ENCODE peak calls at places on chromosome 1, in four cellular contexts. One of them, this sample, is unnamed. For H3K4me1, the result is how much of the 10 kb centered on the place peaks cover.

GRCh38 chr1:183021405-183022201 is 1.6 kb upstream of the LAMC1 start:
- ATAC-seq in upper lobe of left lung: no peak
- ATAC-seq in HepG2: no peak
- ATAC-seq in A549: no peak
- ATAC-seq in this sample: no peak

GRCh38 chr1:219837274-219837993 is 90.9 kb downstream of the SLC30A10 start:
- ATAC-seq in upper lobe of left lung: no peak
- ATAC-seq in HepG2: peak
- ATAC-seq in A549: peak
- ATAC-seq in this sample: no peak

GRCh38 chr1:198678901-198679329 is 40.1 kb downstream of the PTPRC start:
- ATAC-seq in upper lobe of left lung: no peak
- ATAC-seq in HepG2: no peak
- ATAC-seq in A549: no peak
- ATAC-seq in this sample: no peak

GRCh38 chr1:198605426-198605825 is 33.4 kb upstream of the PTPRC start:
- ATAC-seq in upper lobe of left lung: no peak
- ATAC-seq in HepG2: no peak
- ATAC-seq in A549: no peak
- ATAC-seq in this sample: no peak

GRCh38 chr1:219792337-219793021 is 135.9 kb downstream of the SLC30A10 start:
- ATAC-seq in upper lobe of left lung: no peak
- ATAC-seq in HepG2: no peak
- ATAC-seq in A549: no peak
- ATAC-seq in this sample: no peak

GRCh38 chr1:158002022-158002629 is 8.7 kb downstream of the KIRREL1 start:
- ATAC-seq in upper lobe of left lung: no peak
- ATAC-seq in HepG2: no peak
- ATAC-seq in A549: peak
- ATAC-seq in this sample: peak

GRCh38 chr1:91583326-91583755 is 82.7 kb downstream of the CDC7 start:
- ATAC-seq in upper lobe of left lung: no peak
- ATAC-seq in HepG2: no peak
- ATAC-seq in A549: no peak
- ATAC-seq in this sample: no peak

GRCh38 chr1:13730301-13730700 is 30.3 kb downstream of the PRDM2 start:
- ATAC-seq in upper lobe of left lung: no peak
- ATAC-seq in HepG2: no peak
- ATAC-seq in A549: no peak
- ATAC-seq in this sample: no peak

GRCh38 chr1:228379165-228379460 is 27.5 kb downstream of the TRIM11 start:
- ATAC-seq in upper lobe of left lung: no peak
- ATAC-seq in HepG2: no peak
- ATAC-seq in A549: no peak
- ATAC-seq in this sample: no peak

GRCh38 chr1:28196330-28196729 is 19.8 kb upstream of the PTAFR start:
- ATAC-seq in upper lobe of left lung: no peak
- ATAC-seq in HepG2: no peak
- ATAC-seq in A549: no peak
- ATAC-seq in this sample: no peak

GRCh38 chr1:30787856-30788495 is 30.4 kb upstream of the LAPTM5 start:
- ATAC-seq in upper lobe of left lung: no peak
- ATAC-seq in HepG2: no peak
- ATAC-seq in A549: no peak
- ATAC-seq in this sample: no peak

GRCh38 chr1:7745783-7746182 is 25.3 kb upstream of the VAMP3 start:
- ATAC-seq in upper lobe of left lung: no peak
- ATAC-seq in HepG2: no peak
- ATAC-seq in A549: no peak
- ATAC-seq in this sample: no peak

GRCh38 chr1:171772312-171772711 is 9.1 kb upstream of the METTL13 start:
- ATAC-seq in upper lobe of left lung: no peak
- ATAC-seq in HepG2: no peak
- ATAC-seq in A549: no peak
- ATAC-seq in this sample: no peak

GRCh38 chr1:162145966-162146696 is 76.6 kb downstream of the NOS1AP start:
- ATAC-seq in upper lobe of left lung: no peak
- ATAC-seq in HepG2: peak
- ATAC-seq in A549: no peak
- ATAC-seq in this sample: no peak

GRCh38 chr1:34407140-34407539 is 230.4 kb downstream of the C1orf94 start:
- ATAC-seq in upper lobe of left lung: peak
- ATAC-seq in HepG2: no peak
- ATAC-seq in A549: peak
- ATAC-seq in this sample: peak

GRCh38 chr1:29256395-29256794 is 20.1 kb downstream of the PTPRU start:
- ATAC-seq in upper lobe of left lung: no peak
- ATAC-seq in HepG2: peak
- ATAC-seq in A549: peak
- ATAC-seq in this sample: no peak

GRCh38 chr1:41618066-41618825 is 133.8 kb upstream of the EDN2 start:
- ATAC-seq in upper lobe of left lung: peak
- ATAC-seq in HepG2: no peak
- ATAC-seq in A549: no peak
- ATAC-seq in this sample: peak

GRCh38 chr1:45854724-45855123 is 51.3 kb downstream of the MAST2 start:
- ATAC-seq in upper lobe of left lung: no peak
- ATAC-seq in HepG2: peak
- ATAC-seq in A549: no peak
- ATAC-seq in this sample: no peak

GRCh38 chr1:114780344-114781226 is at the start of gene SIKE1:
- ATAC-seq in upper lobe of left lung: peak
- ATAC-seq in HepG2: peak
- ATAC-seq in A549: peak
- ATAC-seq in this sample: peak

GRCh38 chr1:41418868-41419583 is 57.8 kb downstream of the FOXO6 start:
- ATAC-seq in upper lobe of left lung: peak
- ATAC-seq in HepG2: peak
- ATAC-seq in A549: peak
- ATAC-seq in this sample: peak

GRCh38 chr1:203527013-203527412 is 33.1 kb downstream of the OPTC start:
- ATAC-seq in upper lobe of left lung: no peak
- ATAC-seq in HepG2: no peak
- ATAC-seq in A549: no peak
- ATAC-seq in this sample: no peak

GRCh38 chr1:202291961-202292712 is 49.6 kb downstream of the UBE2T start:
- ATAC-seq in upper lobe of left lung: no peak
- ATAC-seq in HepG2: no peak
- ATAC-seq in A549: peak
- ATAC-seq in this sample: no peak

GRCh38 chr1:30360281-30360680 is 363.1 kb downstream of the MATN1 start:
- ATAC-seq in upper lobe of left lung: no peak
- ATAC-seq in HepG2: no peak
- ATAC-seq in A549: no peak
- ATAC-seq in this sample: no peak

GRCh38 chr1:212401838-212402582 is 12.7 kb downstream of the PACC1 start:
- ATAC-seq in upper lobe of left lung: no peak
- ATAC-seq in HepG2: no peak
- ATAC-seq in A549: no peak
- ATAC-seq in this sample: no peak

GRCh38 chr1:169574336-169574735 is 11.9 kb downstream of the F5 start:
- ATAC-seq in upper lobe of left lung: no peak
- ATAC-seq in HepG2: no peak
- ATAC-seq in A549: no peak
- ATAC-seq in this sample: no peak

GRCh38 chr1:178352790-178353416 is 143.9 kb downstream of the CLEC20A start:
- ATAC-seq in upper lobe of left lung: peak
- ATAC-seq in HepG2: no peak
- ATAC-seq in A549: no peak
- ATAC-seq in this sample: no peak

GRCh38 chr1:64082459-64082858 is 121.0 kb upstream of the UBE2U start:
- ATAC-seq in upper lobe of left lung: no peak
- ATAC-seq in HepG2: no peak
- ATAC-seq in A549: peak
- ATAC-seq in this sample: no peak

GRCh38 chr1:216892581-216892980 is 169.4 kb upstream of the ESRRG start:
- ATAC-seq in upper lobe of left lung: no peak
- ATAC-seq in HepG2: no peak
- ATAC-seq in A549: no peak
- ATAC-seq in this sample: no peak

GRCh38 chr1:24540906-24541710 is 14.8 kb upstream of the NCMAP start:
- ATAC-seq in upper lobe of left lung: peak
- ATAC-seq in HepG2: peak
- ATAC-seq in A549: peak
- ATAC-seq in this sample: no peak

GRCh38 chr1:170790651-170791071 is 126.7 kb downstream of the PRRX1 start:
- ATAC-seq in upper lobe of left lung: no peak
- ATAC-seq in HepG2: no peak
- ATAC-seq in A549: no peak
- ATAC-seq in this sample: no peak

GRCh38 chr1:10046356-10047085 is 13.8 kb downstream of the UBE4B start:
- ATAC-seq in upper lobe of left lung: peak
- ATAC-seq in HepG2: no peak
- ATAC-seq in A549: peak
- ATAC-seq in this sample: peak

GRCh38 chr1:14543191-14543849 is 55.2 kb upstream of the KAZN start:
- ATAC-seq in upper lobe of left lung: no peak
- ATAC-seq in HepG2: no peak
- ATAC-seq in A549: no peak
- ATAC-seq in this sample: no peak

DNA sequence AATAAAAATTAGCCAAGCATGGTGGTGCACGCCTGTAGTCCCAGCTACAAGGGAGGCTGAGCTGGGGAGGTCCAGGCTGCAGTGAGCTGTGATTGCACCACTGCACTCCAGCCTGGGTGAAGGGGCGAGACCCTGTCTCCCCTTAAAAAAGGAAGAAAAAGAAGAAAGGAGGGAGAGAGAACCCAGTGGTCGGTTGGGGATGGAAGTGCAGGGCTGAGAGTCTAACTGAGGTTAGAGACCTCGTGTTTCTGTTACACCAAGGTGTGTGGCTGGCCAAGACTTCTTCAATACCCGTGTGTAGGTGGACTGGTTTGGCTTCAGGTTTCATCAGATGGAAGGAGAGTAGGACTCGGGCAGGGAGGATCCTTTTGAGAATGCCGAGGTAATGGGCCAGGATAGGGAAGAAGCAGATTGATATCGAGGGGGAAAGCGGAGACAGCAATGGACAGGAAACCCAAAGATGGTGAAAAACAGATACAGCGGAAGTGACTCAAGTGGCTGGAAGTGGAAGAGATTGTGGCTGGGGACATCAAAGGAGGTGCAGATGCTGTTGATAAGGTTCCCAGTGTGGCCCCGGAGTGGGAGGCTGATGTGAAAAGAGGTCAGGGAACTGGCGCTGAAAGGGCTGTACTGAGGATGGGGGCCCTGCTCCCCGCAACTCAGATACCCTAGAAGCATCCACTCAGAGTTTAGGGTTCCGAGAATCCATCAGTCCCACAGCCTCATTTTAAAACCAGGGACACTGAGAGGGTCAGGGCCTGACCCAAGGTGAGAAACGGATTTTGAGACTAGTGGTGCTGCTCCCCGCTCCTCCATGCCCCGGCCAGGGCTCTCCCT is 681 bp upstream of the UBXN10 start:
- ATAC-seq in upper lobe of left lung: no peak
- ATAC-seq in HepG2: peak
- ATAC-seq in A549: no peak
- ATAC-seq in this sample: peak
- H3K4me3 ChIP-seq in upper lobe of left lung: peak
- H3K4me3 ChIP-seq in HepG2: no peak
- H3K4me3 ChIP-seq in A549: no peak
- H3K4me3 ChIP-seq in this sample: peak

GRCh38 chr1:208004851-208005250 is 93.9 kb upstream of the CD34 start:
- ATAC-seq in upper lobe of left lung: no peak
- ATAC-seq in HepG2: no peak
- ATAC-seq in A549: no peak
- ATAC-seq in this sample: no peak
- H3K4me1 ChIP-seq in upper lobe of left lung: under half
- H3K4me1 ChIP-seq in HepG2: under half
- H3K4me1 ChIP-seq in A549: under half
- H3K4me1 ChIP-seq in this sample: under half

DNA sequence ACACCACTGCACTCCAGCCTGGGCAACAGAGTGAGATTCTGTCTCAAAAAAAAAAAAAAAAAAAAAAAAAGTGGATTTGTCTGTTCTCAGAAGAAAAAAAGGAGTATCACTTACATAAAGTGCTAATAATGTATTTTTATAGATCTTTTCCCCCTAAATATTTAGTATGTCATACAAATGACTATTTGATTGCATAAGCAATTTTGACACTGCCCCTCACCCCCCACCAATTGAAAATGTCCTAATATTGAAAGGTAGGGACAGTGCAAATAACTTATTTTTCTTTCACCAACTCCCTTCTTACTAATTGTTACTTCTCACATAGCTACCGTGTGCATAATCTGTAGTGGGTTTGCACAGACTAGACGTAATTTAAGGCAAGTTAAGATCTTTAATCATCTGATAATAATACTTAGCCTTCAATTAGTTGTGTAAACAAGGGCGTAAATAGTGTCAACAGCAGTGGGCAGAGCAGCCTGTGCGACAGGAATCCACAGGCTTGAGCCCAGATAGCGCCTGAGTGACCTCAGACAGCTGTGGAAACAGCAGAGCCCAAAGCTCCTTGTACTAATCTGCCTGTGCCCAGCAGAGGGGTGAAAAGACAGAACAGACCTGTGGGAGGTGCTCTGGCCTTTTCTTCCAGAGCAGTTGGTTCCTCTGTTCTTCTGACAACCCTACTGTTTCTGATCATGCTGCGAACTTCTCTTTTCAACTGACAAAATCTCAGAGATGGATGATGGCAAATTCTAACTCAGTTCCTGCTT is 4.5 kb upstream of the IER5 start:
- ATAC-seq in upper lobe of left lung: peak
- ATAC-seq in HepG2: peak
- ATAC-seq in A549: peak
- ATAC-seq in this sample: no peak
- TF ChIP-seq EP300 in upper lobe of left lung: no peak
- TF ChIP-seq EP300 in HepG2: no peak
- TF ChIP-seq EP300 in A549: no peak
- TF ChIP-seq EP300 in this sample: no peak

GRCh38 chr1:156119503-156120209 is 5.1 kb downstream of the LMNA start:
- ATAC-seq in upper lobe of left lung: no peak
- ATAC-seq in HepG2: no peak
- ATAC-seq in A549: no peak
- ATAC-seq in this sample: peak
- H3K4me3 ChIP-seq in upper lobe of left lung: no peak
- H3K4me3 ChIP-seq in HepG2: peak
- H3K4me3 ChIP-seq in A549: peak
- H3K4me3 ChIP-seq in this sample: peak

GRCh38 chr1:221440658-221441057 is 301.2 kb downstream of the DUSP10 start:
- ATAC-seq in upper lobe of left lung: no peak
- ATAC-seq in HepG2: no peak
- ATAC-seq in A549: no peak
- ATAC-seq in this sample: peak
- H3K4me1 ChIP-seq in upper lobe of left lung: under half
- H3K4me1 ChIP-seq in HepG2: under half
- H3K4me1 ChIP-seq in A549: under half
- H3K4me1 ChIP-seq in this sample: under half